ENCODE peak calls at places on chromosomes 1 and 21, in four cellular contexts. One of them, this sample, is unnamed.

GRCh38 chr1:1106510-1107221 is 9.2 kb downstream of the C1orf159 start:
- DNase-seq in activated CD4-positive, alpha-beta T cell treated with anti-CD3 and anti-CD28 coated beads for 36 hours: no peak
- DNase-seq in activated naive CD4-positive, alpha-beta T cell treated with anti-CD3 and anti-CD28 coated beads, Interleukin-2, amount 50 U/mL, for 72 hours: peak; percentile 31
- DNase-seq in left lung: no peak
- DNase-seq in this sample: no peak

GRCh38 chr1:22143065-22143514 is at the start of gene WNT4:
- DNase-seq in activated CD4-positive, alpha-beta T cell treated with anti-CD3 and anti-CD28 coated beads for 36 hours: peak; percentile 42
- DNase-seq in activated naive CD4-positive, alpha-beta T cell treated with anti-CD3 and anti-CD28 coated beads, Interleukin-2, amount 50 U/mL, for 72 hours: no peak
- DNase-seq in left lung: peak; percentile 46
- DNase-seq in this sample: no peak

GRCh38 chr21:31644648-31645047 is 14.8 kb upstream of the SOD1 start:
- DNase-seq in activated CD4-positive, alpha-beta T cell treated with anti-CD3 and anti-CD28 coated beads for 36 hours: no peak
- DNase-seq in activated naive CD4-positive, alpha-beta T cell treated with anti-CD3 and anti-CD28 coated beads, Interleukin-2, amount 50 U/mL, for 72 hours: no peak
- DNase-seq in left lung: no peak
- DNase-seq in this sample: no peak

GRCh38 chr1:57674803-57675202 is 250.9 kb upstream of the DAB1 start:
- DNase-seq in activated CD4-positive, alpha-beta T cell treated with anti-CD3 and anti-CD28 coated beads for 36 hours: no peak
- DNase-seq in activated naive CD4-positive, alpha-beta T cell treated with anti-CD3 and anti-CD28 coated beads, Interleukin-2, amount 50 U/mL, for 72 hours: no peak
- DNase-seq in left lung: no peak
- DNase-seq in this sample: peak; percentile 33

GRCh38 chr1:230749150-230749549 is 2.0 kb downstream of the CAPN9 start:
- DNase-seq in activated CD4-positive, alpha-beta T cell treated with anti-CD3 and anti-CD28 coated beads for 36 hours: no peak
- DNase-seq in activated naive CD4-positive, alpha-beta T cell treated with anti-CD3 and anti-CD28 coated beads, Interleukin-2, amount 50 U/mL, for 72 hours: no peak
- DNase-seq in left lung: no peak
- DNase-seq in this sample: no peak

GRCh38 chr1:54384921-54385726 is 21.1 kb downstream of the SSBP3 start:
- DNase-seq in activated CD4-positive, alpha-beta T cell treated with anti-CD3 and anti-CD28 coated beads for 36 hours: no peak
- DNase-seq in activated naive CD4-positive, alpha-beta T cell treated with anti-CD3 and anti-CD28 coated beads, Interleukin-2, amount 50 U/mL, for 72 hours: no peak
- DNase-seq in left lung: no peak
- DNase-seq in this sample: no peak

GRCh38 chr21:42388740-42389448 is 7.0 kb downstream of the TMPRSS3 start:
- DNase-seq in activated CD4-positive, alpha-beta T cell treated with anti-CD3 and anti-CD28 coated beads for 36 hours: no peak
- DNase-seq in activated naive CD4-positive, alpha-beta T cell treated with anti-CD3 and anti-CD28 coated beads, Interleukin-2, amount 50 U/mL, for 72 hours: no peak
- DNase-seq in left lung: no peak
- DNase-seq in this sample: no peak

GRCh38 chr1:202713110-202713509 is 2.9 kb upstream of the SYT2 start:
- DNase-seq in activated CD4-positive, alpha-beta T cell treated with anti-CD3 and anti-CD28 coated beads for 36 hours: no peak
- DNase-seq in activated naive CD4-positive, alpha-beta T cell treated with anti-CD3 and anti-CD28 coated beads, Interleukin-2, amount 50 U/mL, for 72 hours: no peak
- DNase-seq in left lung: no peak
- DNase-seq in this sample: peak; percentile 17

GRCh38 chr1:223748405-223748772 is 36.0 kb downstream of the CAPN2 start:
- DNase-seq in activated CD4-positive, alpha-beta T cell treated with anti-CD3 and anti-CD28 coated beads for 36 hours: peak; percentile 41
- DNase-seq in activated naive CD4-positive, alpha-beta T cell treated with anti-CD3 and anti-CD28 coated beads, Interleukin-2, amount 50 U/mL, for 72 hours: no peak
- DNase-seq in left lung: no peak
- DNase-seq in this sample: no peak

GRCh38 chr1:110615548-110616130 is 9.5 kb upstream of the KCNA2 start:
- DNase-seq in activated CD4-positive, alpha-beta T cell treated with anti-CD3 and anti-CD28 coated beads for 36 hours: peak; percentile 83
- DNase-seq in activated naive CD4-positive, alpha-beta T cell treated with anti-CD3 and anti-CD28 coated beads, Interleukin-2, amount 50 U/mL, for 72 hours: peak; percentile 56
- DNase-seq in left lung: peak; percentile 59
- DNase-seq in this sample: peak; percentile 59

GRCh38 chr1:208029381-208030319 is 118.7 kb upstream of the CD34 start:
- DNase-seq in activated CD4-positive, alpha-beta T cell treated with anti-CD3 and anti-CD28 coated beads for 36 hours: no peak
- DNase-seq in activated naive CD4-positive, alpha-beta T cell treated with anti-CD3 and anti-CD28 coated beads, Interleukin-2, amount 50 U/mL, for 72 hours: no peak
- DNase-seq in left lung: no peak
- DNase-seq in this sample: peak; percentile 50

GRCh38 chr1:51506537-51506936 is 12.5 kb downstream of the EPS15 start:
- DNase-seq in activated CD4-positive, alpha-beta T cell treated with anti-CD3 and anti-CD28 coated beads for 36 hours: peak; percentile 32
- DNase-seq in activated naive CD4-positive, alpha-beta T cell treated with anti-CD3 and anti-CD28 coated beads, Interleukin-2, amount 50 U/mL, for 72 hours: no peak
- DNase-seq in left lung: no peak
- DNase-seq in this sample: peak; percentile 21

GRCh38 chr1:226097866-226098625 is 35.5 kb downstream of the H3-3A start:
- DNase-seq in activated CD4-positive, alpha-beta T cell treated with anti-CD3 and anti-CD28 coated beads for 36 hours: no peak
- DNase-seq in activated naive CD4-positive, alpha-beta T cell treated with anti-CD3 and anti-CD28 coated beads, Interleukin-2, amount 50 U/mL, for 72 hours: no peak
- DNase-seq in left lung: no peak
- DNase-seq in this sample: peak; percentile 65

GRCh38 chr21:18373631-18374030 is 30.0 kb downstream of the TMPRSS15 start:
- DNase-seq in activated CD4-positive, alpha-beta T cell treated with anti-CD3 and anti-CD28 coated beads for 36 hours: no peak
- DNase-seq in activated naive CD4-positive, alpha-beta T cell treated with anti-CD3 and anti-CD28 coated beads, Interleukin-2, amount 50 U/mL, for 72 hours: no peak
- DNase-seq in left lung: no peak
- DNase-seq in this sample: peak; percentile 76

GRCh38 chr1:158019177-158019868 is 25.9 kb downstream of the KIRREL1 start:
- DNase-seq in activated CD4-positive, alpha-beta T cell treated with anti-CD3 and anti-CD28 coated beads for 36 hours: no peak
- DNase-seq in activated naive CD4-positive, alpha-beta T cell treated with anti-CD3 and anti-CD28 coated beads, Interleukin-2, amount 50 U/mL, for 72 hours: no peak
- DNase-seq in left lung: peak; percentile 61
- DNase-seq in this sample: peak; percentile 95

This sample was measured in HT1080.